ENCODE peak calls at places on chromosomes 3 and 15, in four cellular contexts. One of them, this sample, is unnamed.

GRCh38 chr15:38611228-38611627 is 46.6 kb upstream of the RASGRP1 start:
- DNase-seq in A549: no peak
- DNase-seq in upper lobe of left lung: no peak
- DNase-seq in sigmoid colon: no peak
- DNase-seq in this sample: no peak

GRCh38 chr3:87287025-87287424 is 10.6 kb upstream of the POU1F1 start:
- DNase-seq in A549: no peak
- DNase-seq in sigmoid colon: no peak
- DNase-seq in upper lobe of left lung: no peak
- DNase-seq in this sample: no peak

GRCh38 chr3:11477286-11477935 is 166.3 kb downstream of the VGLL4 start:
- DNase-seq in A549: peak
- DNase-seq in sigmoid colon: peak
- DNase-seq in upper lobe of left lung: no peak
- DNase-seq in this sample: no peak

GRCh38 chr3:37992271-37993066 is 1.9 kb downstream of the VILL start:
- DNase-seq in upper lobe of left lung: no peak
- DNase-seq in sigmoid colon: peak
- DNase-seq in A549: no peak
- DNase-seq in this sample: peak

GRCh38 chr3:185253645-185254410 is at the start of gene EHHADH:
- DNase-seq in sigmoid colon: peak
- DNase-seq in A549: peak
- DNase-seq in upper lobe of left lung: peak
- DNase-seq in this sample: peak

GRCh38 chr15:67019069-67019468 is 46.3 kb upstream of the SMAD3 start:
- DNase-seq in A549: no peak
- DNase-seq in sigmoid colon: peak
- DNase-seq in upper lobe of left lung: no peak
- DNase-seq in this sample: no peak

GRCh38 chr3:86991482-86991815 is 500 bp upstream of the VGLL3 start:
- DNase-seq in A549: no peak
- DNase-seq in upper lobe of left lung: no peak
- DNase-seq in sigmoid colon: no peak
- DNase-seq in this sample: no peak

GRCh38 chr3:121883507-121883906 is 10.7 kb upstream of the SLC15A2 start:
- DNase-seq in sigmoid colon: no peak
- DNase-seq in A549: peak
- DNase-seq in upper lobe of left lung: no peak
- DNase-seq in this sample: no peak

GRCh38 chr3:103813955-103814354 is 1379.1 kb downstream of the ZPLD1 start:
- DNase-seq in sigmoid colon: no peak
- DNase-seq in A549: no peak
- DNase-seq in upper lobe of left lung: no peak
- DNase-seq in this sample: no peak

GRCh38 chr3:103818800-103819199 is 1384.0 kb downstream of the ZPLD1 start:
- DNase-seq in A549: no peak
- DNase-seq in upper lobe of left lung: no peak
- DNase-seq in sigmoid colon: no peak
- DNase-seq in this sample: no peak
- H3K4me3 ChIP-seq in A549: no peak
- H3K4me3 ChIP-seq in upper lobe of left lung: no peak
- H3K4me3 ChIP-seq in sigmoid colon: no peak
- H3K4me3 ChIP-seq in this sample: no peak

GRCh38 chr3:171459130-171459941 is 869 bp downstream of the TNIK start:
- DNase-seq in A549: peak
- DNase-seq in upper lobe of left lung: peak
- DNase-seq in sigmoid colon: peak
- DNase-seq in this sample: peak

GRCh38 chr3:171460226-171461086 is at the start of gene TNIK:
- DNase-seq in sigmoid colon: peak
- DNase-seq in A549: peak
- DNase-seq in upper lobe of left lung: peak
- DNase-seq in this sample: peak

GRCh38 chr3:171462224-171462623 is 2.0 kb upstream of the TNIK start:
- DNase-seq in sigmoid colon: no peak
- DNase-seq in A549: no peak
- DNase-seq in upper lobe of left lung: no peak
- DNase-seq in this sample: no peak

GRCh38 chr3:171459942-171460225 is 321 bp downstream of the TNIK start:
- DNase-seq in upper lobe of left lung: no peak
- DNase-seq in sigmoid colon: no peak
- DNase-seq in A549: no peak
- DNase-seq in this sample: no peak

DNA sequence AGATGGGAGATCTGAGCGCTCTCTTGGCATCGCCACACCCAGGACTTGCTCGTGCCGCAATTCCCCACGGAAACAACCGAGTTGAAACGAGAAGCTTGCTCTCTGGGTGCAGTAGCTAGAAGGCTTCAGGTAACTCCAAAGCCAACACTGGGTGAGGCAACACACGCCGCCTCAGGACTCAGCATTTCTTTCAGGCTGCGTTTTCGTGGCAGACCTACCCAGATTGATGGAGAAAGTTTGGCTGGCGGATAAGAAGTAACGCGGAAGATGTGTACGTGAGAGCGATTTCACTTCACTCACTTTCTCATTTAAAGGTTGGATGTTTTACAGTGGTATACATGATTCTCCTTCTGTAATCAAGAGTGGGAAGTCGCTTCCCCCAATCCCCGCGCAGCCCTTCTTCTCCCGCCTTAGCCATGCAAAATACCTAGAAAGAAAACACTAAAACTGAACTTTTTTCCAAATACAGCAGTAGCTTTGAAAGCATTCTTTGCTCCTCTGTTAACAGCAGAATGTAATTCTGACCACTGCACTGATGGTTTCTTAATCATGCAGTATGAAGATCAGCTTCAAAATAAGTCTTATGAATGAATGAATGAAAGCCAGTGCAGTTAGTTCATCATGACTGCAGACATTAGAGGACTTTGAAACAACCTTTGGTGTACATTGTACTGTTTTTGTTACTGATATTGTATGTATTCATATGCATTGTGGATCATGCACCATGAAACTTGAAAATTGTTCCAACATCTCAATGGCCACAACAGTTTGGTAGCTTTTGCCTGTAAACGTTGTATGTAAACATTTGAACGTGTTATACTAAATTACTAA is 1.1 kb upstream of the TNIK start:
- DNase-seq in upper lobe of left lung: no peak
- DNase-seq in A549: peak
- DNase-seq in sigmoid colon: no peak
- DNase-seq in this sample: no peak
- H3K27ac ChIP-seq in upper lobe of left lung: peak
- H3K27ac ChIP-seq in A549: peak
- H3K27ac ChIP-seq in sigmoid colon: peak
- H3K27ac ChIP-seq in this sample: no peak

GRCh38 chr3:31743690-31744089 is 211.0 kb downstream of the STT3B start:
- DNase-seq in upper lobe of left lung: no peak
- DNase-seq in A549: no peak
- DNase-seq in sigmoid colon: no peak
- DNase-seq in this sample: peak
- TF ChIP-seq EP300 in upper lobe of left lung: no peak
- TF ChIP-seq EP300 in A549: no peak
- TF ChIP-seq EP300 in sigmoid colon: no peak
- TF ChIP-seq EP300 in this sample: no peak

DNA sequence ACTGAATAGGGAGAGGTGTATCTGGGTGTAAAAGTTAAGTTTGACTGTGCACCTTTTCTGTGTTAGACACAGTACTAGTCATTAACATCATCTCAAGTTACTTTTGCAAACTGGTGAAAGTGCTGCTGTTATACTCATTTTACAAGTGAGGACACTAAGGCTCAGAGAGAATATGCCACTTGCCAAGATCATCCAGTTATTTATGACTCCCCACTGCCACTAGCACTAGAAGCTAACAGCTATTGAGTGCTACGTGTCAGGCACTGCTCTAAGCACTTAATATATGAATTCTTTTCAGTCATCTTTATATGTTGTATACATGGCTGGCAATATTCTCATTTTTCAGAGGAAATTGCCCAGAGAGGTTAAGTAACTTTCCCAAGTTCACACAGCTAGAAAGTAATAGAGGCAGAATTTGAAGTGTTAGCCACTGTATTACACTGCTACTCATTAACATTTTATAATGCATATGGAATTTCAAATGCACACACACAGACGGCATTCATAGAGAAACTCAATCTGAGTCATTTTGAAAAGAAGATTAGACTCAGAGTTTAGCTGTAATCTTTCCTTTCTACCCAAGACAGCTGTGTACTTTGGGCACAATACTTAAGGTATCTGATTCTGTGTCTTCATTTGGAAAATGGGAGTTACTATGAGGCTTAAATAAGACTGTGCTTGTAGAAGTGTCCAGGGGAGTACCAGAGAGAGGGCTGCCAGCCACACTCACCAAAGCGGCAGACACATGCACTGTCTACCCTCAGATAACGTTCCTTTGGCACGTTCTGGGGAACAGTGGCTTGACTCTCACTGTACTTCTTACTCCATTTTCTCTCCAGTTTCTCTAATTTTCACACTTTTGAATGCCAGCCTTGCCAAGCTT is 1.3 kb upstream of the MASP1 start:
- DNase-seq in upper lobe of left lung: no peak
- DNase-seq in sigmoid colon: no peak
- DNase-seq in A549: no peak
- DNase-seq in this sample: no peak
- H3K4me3 ChIP-seq in upper lobe of left lung: no peak
- H3K4me3 ChIP-seq in sigmoid colon: peak
- H3K4me3 ChIP-seq in A549: no peak
- H3K4me3 ChIP-seq in this sample: peak

DNA sequence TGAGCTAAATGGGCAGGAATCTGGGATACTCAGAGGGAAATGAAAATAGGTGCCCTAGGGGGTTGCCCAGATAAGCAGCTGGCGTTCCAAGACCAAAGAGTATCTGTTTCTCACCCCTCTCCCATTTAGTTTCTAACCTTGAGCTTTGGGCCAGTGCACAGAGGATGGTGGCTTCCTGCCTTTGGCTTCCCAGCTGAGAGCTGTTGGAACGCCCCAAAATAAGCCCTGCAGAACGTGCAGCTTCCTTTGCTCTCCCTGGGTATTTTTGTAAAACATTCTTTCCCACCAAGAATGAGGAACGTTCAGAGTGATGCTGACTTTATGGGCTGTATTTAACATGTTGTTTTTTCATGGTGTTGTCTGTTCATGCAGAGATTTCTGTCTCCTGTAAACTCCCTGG is 63.7 kb downstream of the LPP start:
- DNase-seq in A549: no peak
- DNase-seq in sigmoid colon: no peak
- DNase-seq in upper lobe of left lung: no peak
- DNase-seq in this sample: no peak
- H3K27ac ChIP-seq in A549: peak
- H3K27ac ChIP-seq in sigmoid colon: peak
- H3K27ac ChIP-seq in upper lobe of left lung: peak
- H3K27ac ChIP-seq in this sample: no peak

GRCh38 chr3:63976166-63976861 is 47.0 kb downstream of the PSMD6 start:
- DNase-seq in A549: no peak
- DNase-seq in sigmoid colon: no peak
- DNase-seq in upper lobe of left lung: no peak
- DNase-seq in this sample: no peak
- TF ChIP-seq EP300 in A549: no peak
- TF ChIP-seq EP300 in sigmoid colon: no peak
- TF ChIP-seq EP300 in upper lobe of left lung: peak
- TF ChIP-seq EP300 in this sample: peak

GRCh38 chr3:192571197-192571791 is 156.0 kb downstream of the FGF12 start:
- DNase-seq in A549: peak
- DNase-seq in sigmoid colon: peak
- DNase-seq in upper lobe of left lung: peak
- DNase-seq in this sample: peak
- H3K4me3 ChIP-seq in A549: peak
- H3K4me3 ChIP-seq in sigmoid colon: peak
- H3K4me3 ChIP-seq in upper lobe of left lung: no peak
- H3K4me3 ChIP-seq in this sample: peak

DNA sequence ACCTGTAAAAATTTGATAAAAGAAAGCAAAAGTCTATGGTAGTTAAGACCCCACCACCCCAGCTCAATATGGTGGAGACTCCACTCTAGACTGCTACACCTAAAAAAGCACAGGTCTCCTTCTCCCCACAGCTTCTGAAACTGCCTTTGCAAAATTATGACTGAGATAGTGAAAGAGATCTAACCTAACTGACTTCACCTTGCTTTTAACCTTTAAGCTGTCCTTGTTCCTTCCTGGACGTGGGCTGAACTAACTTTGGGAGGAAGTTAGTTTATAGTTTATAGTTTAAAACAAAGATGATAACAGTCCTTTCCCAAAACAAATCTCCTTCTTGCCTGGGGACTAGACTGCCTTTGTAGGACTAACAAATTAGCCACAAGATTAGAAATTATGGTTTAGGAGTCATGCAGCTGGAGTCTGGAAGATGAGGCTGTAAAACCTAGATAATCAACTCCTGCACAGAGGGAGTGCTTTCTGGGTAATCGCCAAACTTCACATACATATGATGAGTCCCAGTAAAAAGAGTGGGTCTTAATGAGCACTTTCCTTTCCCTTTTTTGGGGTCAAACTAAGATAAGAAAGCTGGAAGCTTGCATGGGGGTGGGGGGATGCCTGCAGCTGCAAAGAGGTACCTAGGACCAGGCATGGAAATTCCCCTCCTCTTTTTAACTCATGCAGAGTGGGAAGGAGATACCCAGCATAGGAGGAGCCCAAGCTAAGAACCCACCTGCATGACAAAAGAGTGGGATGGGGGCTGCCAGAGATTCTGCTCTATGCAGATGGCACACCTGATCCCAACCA is 17.5 kb downstream of the CCR8 start:
- DNase-seq in upper lobe of left lung: no peak
- DNase-seq in sigmoid colon: no peak
- DNase-seq in A549: no peak
- DNase-seq in this sample: no peak
- H3K27ac ChIP-seq in upper lobe of left lung: no peak
- H3K27ac ChIP-seq in sigmoid colon: no peak
- H3K27ac ChIP-seq in A549: no peak
- H3K27ac ChIP-seq in this sample: no peak

GRCh38 chr3:23824699-23825444 is 19.1 kb downstream of the UBE2E1 start:
- DNase-seq in sigmoid colon: no peak
- DNase-seq in A549: no peak
- DNase-seq in upper lobe of left lung: no peak
- DNase-seq in this sample: no peak
- TF ChIP-seq EP300 in sigmoid colon: no peak
- TF ChIP-seq EP300 in A549: no peak
- TF ChIP-seq EP300 in upper lobe of left lung: no peak
- TF ChIP-seq EP300 in this sample: no peak

GRCh38 chr3:170368921-170369320 is 11.4 kb downstream of the SKIL start:
- DNase-seq in sigmoid colon: no peak
- DNase-seq in upper lobe of left lung: no peak
- DNase-seq in A549: no peak
- DNase-seq in this sample: no peak
- H3K4me3 ChIP-seq in sigmoid colon: no peak
- H3K4me3 ChIP-seq in upper lobe of left lung: no peak
- H3K4me3 ChIP-seq in A549: no peak
- H3K4me3 ChIP-seq in this sample: no peak

This sample was measured in ovary.